ENCODE peak calls at places on chromosomes 7 and 10, in eight cellular contexts. R, C, J, Q, B, A, D and N are unnamed samples.

GRCh38 chr10:28250782-28251181 is 52.1 kb downstream of the MPP7 start:
- DNase-seq in Q (no peak), A (no peak), B (peak; percentile 42), D (no peak), C (no peak), J (no peak), R (no peak), N (no peak)

GRCh38 chr10:114538544-114538906 is 119.5 kb downstream of the ABLIM1 start:
- DNase-seq in D (no peak), A (no peak), J (no peak), R (no peak), Q (peak; percentile 51), C (peak; percentile 54), B (no peak), N (no peak)

GRCh38 chr10:786666-787512 is 97.4 kb upstream of the DIP2C start:
- DNase-seq in D (peak; percentile 57), Q (peak; percentile 58), B (no peak), R (no peak), A (no peak), C (peak; percentile 42), J (peak; percentile 51), N (no peak)

GRCh38 chr7:214410-215212 is 22.2 kb downstream of the FAM20C start:
- DNase-seq in Q (no peak), D (no peak), R (no peak), C (no peak), B (no peak), J (no peak), A (no peak), N (no peak)

GRCh38 chr10:117543245-117543998 is 876 bp downstream of the EMX2 start:
- DNase-seq in R (no peak), Q (peak; percentile 85), J (peak; percentile 71), D (peak; percentile 90), C (no peak), B (peak; percentile 34), A (no peak), N (no peak)

GRCh38 chr7:5234852-5235831 is 45.1 kb downstream of the WIPI2 start:
- DNase-seq in J (peak; percentile 38), A (no peak), B (no peak), D (no peak), R (no peak), C (peak; percentile 47), Q (no peak), N (no peak)

GRCh38 chr7:80288175-80289122 is 153.8 kb downstream of the GNAI1 start:
- DNase-seq in R (no peak), Q (no peak), A (peak; percentile 5), J (no peak), D (peak; percentile 57), B (no peak), C (no peak), N (peak; percentile 91)

GRCh38 chr7:101858437-101859385 is 41.3 kb downstream of the CUX1 start:
- DNase-seq in J (no peak), D (no peak), C (no peak), R (no peak), A (no peak), B (no peak), Q (no peak), N (no peak)

GRCh38 chr10:49083256-49083655 is 32.1 kb downstream of the VSTM4 start:
- DNase-seq in C (no peak), Q (no peak), R (peak; percentile 92), D (peak; percentile 28), A (no peak), J (peak; percentile 65), B (peak; percentile 5), N (no peak)

GRCh38 chr7:98617960-98618418 is 904 bp downstream of the NPTX2 start:
- DNase-seq in B (no peak), C (no peak), J (no peak), R (no peak), D (peak; percentile 64), Q (peak; percentile 79), A (no peak), N (no peak)
- H3K4me3 ChIP-seq in B (no peak overlapping the region), C (peak overlapping the region; percentile 18), J (peak overlapping the region; percentile 49), R (peak overlapping the region; percentile 51), D (peak overlapping the region; percentile 49), Q (peak overlapping the region; percentile 59), A (peak overlapping the region; percentile 54), N (peak overlapping the region; percentile 56)

DNA sequence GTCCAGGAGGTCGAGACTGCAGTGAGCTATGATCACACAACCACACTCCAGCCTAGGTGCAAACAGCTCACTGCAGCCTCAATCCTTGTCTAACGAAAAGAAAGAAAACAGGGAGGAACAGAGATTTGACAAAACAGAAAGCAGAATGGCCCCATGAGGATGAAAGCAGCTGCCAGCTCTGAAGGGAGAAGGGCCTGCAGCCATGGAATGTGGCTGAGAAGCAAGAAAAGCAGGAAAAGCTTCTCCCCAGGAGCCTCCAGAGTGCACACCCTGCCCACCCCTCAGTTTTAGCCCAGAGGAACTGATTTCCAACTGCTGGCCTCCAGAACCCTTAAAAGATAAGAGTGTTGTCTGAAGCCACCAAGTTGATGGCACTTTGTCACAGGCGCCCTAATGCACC is 13.0 kb downstream of the ESYT2 start:
- DNase-seq in Q (no peak), A (no peak), B (peak; percentile 48), R (no peak), J (no peak), C (no peak), D (peak; percentile 45), N (no peak)
- H3K4me3 ChIP-seq in Q (no peak overlapping the region), A (no peak overlapping the region), B (no peak overlapping the region), R (peak overlapping the region; percentile 14), J (peak overlapping the region; percentile 23), C (no peak overlapping the region), D (no peak overlapping the region), N (no peak overlapping the region)

DNA sequence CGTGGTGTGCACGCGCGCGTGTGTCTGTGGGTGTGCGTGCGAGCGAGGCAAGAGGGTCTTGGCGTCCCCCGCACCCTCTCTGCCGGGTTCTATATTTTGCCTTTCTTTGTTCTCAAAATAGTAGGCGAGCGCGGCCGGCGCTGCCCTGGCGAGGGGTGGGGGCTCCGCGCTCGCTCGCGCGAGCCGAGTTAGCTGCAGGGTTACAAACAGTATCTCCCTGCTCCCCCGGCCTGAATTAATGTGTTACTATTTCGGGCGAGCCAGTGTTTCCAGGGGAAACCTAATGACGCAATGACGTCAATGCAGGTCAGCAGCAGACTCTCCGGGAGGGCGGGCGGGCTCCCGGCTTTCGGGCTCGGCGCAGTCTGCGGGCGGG is 73.8 kb upstream of the LEP start:
- DNase-seq in B (peak; percentile 62), R (no peak), Q (peak; percentile 83), D (peak; percentile 76), C (no peak), A (no peak), J (no peak), N (peak; percentile 30)
- H3K4me3 ChIP-seq in B (peak overlapping the region; percentile 44), R (peak overlapping the region; percentile 49), Q (peak overlapping the region; percentile 52), D (peak overlapping the region; percentile 71), C (peak overlapping the region; percentile 53), A (peak overlapping the region; percentile 41), J (peak overlapping the region; percentile 65), N (peak overlapping the region; percentile 42)

GRCh38 chr10:97416565-97416964 is 9.4 kb upstream of the PGAM1 start:
- DNase-seq in B (no peak), D (no peak), J (no peak), C (no peak), R (no peak), A (no peak), Q (no peak), N (no peak)
- H3K4me3 ChIP-seq in B (no peak overlapping the region), D (no peak overlapping the region), J (no peak overlapping the region), C (no peak overlapping the region), R (no peak overlapping the region), A (no peak overlapping the region), Q (no peak overlapping the region), N (no peak overlapping the region)

GRCh38 chr10:24150853-24151252 is 58.1 kb upstream of the KIAA1217 start:
- DNase-seq in Q (peak; percentile 16), C (no peak), A (peak; percentile 2), R (peak; percentile 45), J (no peak), B (no peak), D (no peak), N (no peak)
- H3K4me3 ChIP-seq in Q (no peak overlapping the region), C (no peak overlapping the region), A (no peak overlapping the region), R (no peak overlapping the region), J (no peak overlapping the region), B (no peak overlapping the region), D (no peak overlapping the region), N (no peak overlapping the region)